ENCODE peak calls at places on chromosomes 3 and 15, in four cellular contexts. One of them, this sample, is unnamed.

GRCh38 chr3:6099458-6100137 is 761.3 kb upstream of the GRM7 start:
- DNase-seq in stomach: no peak
- DNase-seq in tibial artery: no peak
- DNase-seq in heart right ventricle: no peak
- DNase-seq in this sample: no peak

GRCh38 chr15:64067564-64068030 is 21.3 kb upstream of the DAPK2 start:
- DNase-seq in stomach: peak; percentile 72
- DNase-seq in tibial artery: peak; percentile 59
- DNase-seq in heart right ventricle: peak; percentile 19
- DNase-seq in this sample: peak; percentile 36

GRCh38 chr15:96495386-96495785 is 164.9 kb downstream of the NR2F2 start:
- DNase-seq in stomach: no peak
- DNase-seq in tibial artery: no peak
- DNase-seq in heart right ventricle: no peak
- DNase-seq in this sample: no peak

GRCh38 chr3:60246361-60246760 is 1004.9 kb downstream of the FHIT start:
- DNase-seq in stomach: no peak
- DNase-seq in tibial artery: no peak
- DNase-seq in heart right ventricle: no peak
- DNase-seq in this sample: no peak

GRCh38 chr3:15207836-15208504 is 1.9 kb downstream of the CAPN7 start:
- DNase-seq in stomach: no peak
- DNase-seq in tibial artery: no peak
- DNase-seq in heart right ventricle: no peak
- DNase-seq in this sample: no peak

GRCh38 chr15:97748576-97748975 is 211.9 kb upstream of the ARRDC4 start:
- DNase-seq in stomach: no peak
- DNase-seq in tibial artery: no peak
- DNase-seq in heart right ventricle: no peak
- DNase-seq in this sample: no peak

GRCh38 chr3:52436500-52437106 is 8.3 kb downstream of the SEMA3G start:
- DNase-seq in stomach: no peak
- DNase-seq in tibial artery: no peak
- DNase-seq in heart right ventricle: no peak
- DNase-seq in this sample: no peak

GRCh38 chr3:184688251-184688851 is 23.5 kb downstream of the MAGEF1 start:
- DNase-seq in stomach: no peak
- DNase-seq in tibial artery: no peak
- DNase-seq in heart right ventricle: no peak
- DNase-seq in this sample: peak; percentile 47

GRCh38 chr3:110521019-110521418 is 550.6 kb upstream of the NECTIN3 start:
- DNase-seq in stomach: no peak
- DNase-seq in tibial artery: no peak
- DNase-seq in heart right ventricle: no peak
- DNase-seq in this sample: peak; percentile 92

GRCh38 chr3:177062052-177062732 is 135.1 kb downstream of the TBL1XR1 start:
- DNase-seq in stomach: no peak
- DNase-seq in tibial artery: no peak
- DNase-seq in heart right ventricle: no peak
- DNase-seq in this sample: no peak
- H3K4me1 ChIP-seq in stomach: no peaks in the 10 kb centered on the region
- H3K4me1 ChIP-seq in tibial artery: peaks cover 36% of the 10 kb centered on the region
- H3K4me1 ChIP-seq in heart right ventricle: peaks cover 2% of the 10 kb centered on the region
- H3K4me1 ChIP-seq in this sample: no peaks in the 10 kb centered on the region

GRCh38 chr3:36193448-36193847 is 186.9 kb upstream of the STAC start:
- DNase-seq in stomach: no peak
- DNase-seq in tibial artery: no peak
- DNase-seq in heart right ventricle: no peak
- DNase-seq in this sample: peak; percentile 13
- H3K4me1 ChIP-seq in stomach: no peaks in the 10 kb centered on the region
- H3K4me1 ChIP-seq in tibial artery: no peaks in the 10 kb centered on the region
- H3K4me1 ChIP-seq in heart right ventricle: no peaks in the 10 kb centered on the region
- H3K4me1 ChIP-seq in this sample: no peaks in the 10 kb centered on the region

GRCh38 chr3:13145826-13146642 is 72.8 kb upstream of the IQSEC1 start:
- DNase-seq in stomach: no peak
- DNase-seq in tibial artery: peak; percentile 11
- DNase-seq in heart right ventricle: no peak
- DNase-seq in this sample: no peak

GRCh38 chr3:13145131-13145825 is 72.0 kb upstream of the IQSEC1 start:
- DNase-seq in stomach: no peak
- DNase-seq in tibial artery: peak; percentile 16
- DNase-seq in heart right ventricle: no peak
- DNase-seq in this sample: no peak

GRCh38 chr3:13143381-13144004 is 70.3 kb upstream of the IQSEC1 start:
- DNase-seq in stomach: no peak
- DNase-seq in tibial artery: peak; percentile 15
- DNase-seq in heart right ventricle: no peak
- DNase-seq in this sample: no peak

GRCh38 chr3:13142552-13143380 is 69.5 kb upstream of the IQSEC1 start:
- DNase-seq in stomach: no peak
- DNase-seq in tibial artery: peak; percentile 7
- DNase-seq in heart right ventricle: no peak
- DNase-seq in this sample: no peak

GRCh38 chr3:13144163-13145023 is 71.2 kb upstream of the IQSEC1 start:
- DNase-seq in stomach: no peak
- DNase-seq in tibial artery: peak; percentile 3
- DNase-seq in heart right ventricle: no peak
- DNase-seq in this sample: no peak
- H3K4me1 ChIP-seq in stomach: no peaks in the 10 kb centered on the region
- H3K4me1 ChIP-seq in tibial artery: no peaks in the 10 kb centered on the region
- H3K4me1 ChIP-seq in heart right ventricle: no peaks in the 10 kb centered on the region
- H3K4me1 ChIP-seq in this sample: no peaks in the 10 kb centered on the region

GRCh38 chr3:13005301-13005700 is 67.9 kb downstream of the IQSEC1 start:
- DNase-seq in stomach: no peak
- DNase-seq in tibial artery: no peak
- DNase-seq in heart right ventricle: no peak
- DNase-seq in this sample: no peak

GRCh38 chr3:13006216-13006990 is 66.8 kb downstream of the IQSEC1 start:
- DNase-seq in stomach: no peak
- DNase-seq in tibial artery: no peak
- DNase-seq in heart right ventricle: no peak
- DNase-seq in this sample: no peak

GRCh38 chr3:12999147-13000140 is 73.8 kb downstream of the IQSEC1 start:
- DNase-seq in stomach: peak; percentile 85
- DNase-seq in tibial artery: peak; percentile 92
- DNase-seq in heart right ventricle: peak; percentile 86
- DNase-seq in this sample: no peak

GRCh38 chr3:13004376-13004775 is 68.9 kb downstream of the IQSEC1 start:
- DNase-seq in stomach: no peak
- DNase-seq in tibial artery: no peak
- DNase-seq in heart right ventricle: no peak
- DNase-seq in this sample: no peak

DNA sequence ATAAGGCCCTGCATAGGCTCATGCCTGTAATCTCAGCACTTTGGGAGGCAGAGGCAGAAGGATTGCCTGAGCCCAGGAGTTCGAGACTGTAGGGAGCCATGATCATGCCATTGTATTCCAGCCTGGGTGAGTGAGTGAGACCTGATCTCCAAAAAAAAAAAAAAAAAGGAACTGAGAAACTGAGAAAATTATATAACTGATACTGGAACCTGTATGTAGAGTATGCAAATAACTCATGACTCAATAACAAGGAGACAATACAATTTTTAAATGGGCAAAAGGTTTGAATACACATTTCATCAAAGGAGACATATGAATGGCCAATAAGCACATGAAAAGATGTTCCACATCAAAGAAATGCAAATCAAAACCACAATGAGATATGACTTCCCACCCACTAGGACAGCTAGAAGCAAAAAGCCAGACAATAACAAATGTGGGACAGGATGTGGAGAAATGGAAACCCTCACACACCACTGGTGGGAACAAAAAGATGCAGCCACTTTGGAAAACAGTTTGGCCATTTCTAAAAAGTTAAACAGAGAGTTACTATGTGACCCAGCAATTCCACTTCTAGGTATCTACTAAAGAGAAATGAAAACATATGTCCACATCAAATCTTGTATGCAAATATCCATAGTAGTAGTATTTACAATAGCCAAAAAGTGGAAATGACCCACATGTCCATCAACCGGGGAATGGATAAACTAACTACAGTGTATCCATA is 70.7 kb downstream of the IQSEC1 start:
- DNase-seq in stomach: no peak
- DNase-seq in tibial artery: no peak
- DNase-seq in heart right ventricle: no peak
- DNase-seq in this sample: no peak
- H3K4me1 ChIP-seq in stomach: peaks cover 6% of the 10 kb centered on the region
- H3K4me1 ChIP-seq in tibial artery: peaks cover 9% of the 10 kb centered on the region
- H3K4me1 ChIP-seq in heart right ventricle: no peaks in the 10 kb centered on the region
- H3K4me1 ChIP-seq in this sample: no peaks in the 10 kb centered on the region

GRCh38 chr3:129318921-129319320 is 40.3 kb downstream of the HMCES start:
- DNase-seq in stomach: no peak
- DNase-seq in tibial artery: no peak
- DNase-seq in heart right ventricle: no peak
- DNase-seq in this sample: no peak

GRCh38 chr3:129320261-129320660 is 41.6 kb downstream of the HMCES start:
- DNase-seq in stomach: no peak
- DNase-seq in tibial artery: no peak
- DNase-seq in heart right ventricle: no peak
- DNase-seq in this sample: no peak

GRCh38 chr3:129321887-129322286 is 43.2 kb downstream of the HMCES start:
- DNase-seq in stomach: no peak
- DNase-seq in tibial artery: no peak
- DNase-seq in heart right ventricle: no peak
- DNase-seq in this sample: no peak

GRCh38 chr3:129323651-129324294 is 45.1 kb downstream of the HMCES start:
- DNase-seq in stomach: no peak
- DNase-seq in tibial artery: no peak
- DNase-seq in heart right ventricle: no peak
- DNase-seq in this sample: no peak

DNA sequence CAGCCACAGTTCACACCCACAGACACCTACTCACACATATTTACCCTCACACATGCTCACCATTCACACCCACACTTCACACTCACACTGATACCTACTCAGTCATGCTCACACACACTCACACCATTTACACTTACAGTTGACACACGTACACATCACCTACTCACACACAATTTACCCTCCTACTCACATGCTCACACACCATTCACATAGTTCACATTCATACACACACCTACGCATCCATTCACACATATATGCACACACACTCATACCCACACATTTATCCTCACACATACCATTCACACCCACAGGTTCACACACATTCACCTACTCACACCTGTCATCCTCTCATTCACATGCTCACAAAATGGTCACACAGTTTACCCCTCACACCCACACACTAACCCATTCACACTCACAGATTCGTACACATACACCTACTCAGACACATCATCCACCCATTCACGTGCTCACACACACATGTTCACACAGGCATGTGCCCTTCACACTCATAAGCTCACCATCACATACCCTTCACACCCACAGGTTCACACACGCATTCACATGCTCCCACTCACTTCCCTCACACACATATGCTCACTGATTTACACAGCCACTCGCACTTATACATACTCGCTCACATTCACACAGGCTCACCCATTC is 42.3 kb downstream of the HMCES start:
- DNase-seq in stomach: no peak
- DNase-seq in tibial artery: no peak
- DNase-seq in heart right ventricle: no peak
- DNase-seq in this sample: no peak
- H3K4me1 ChIP-seq in stomach: peaks cover 8% of the 10 kb centered on the region
- H3K4me1 ChIP-seq in tibial artery: peaks cover 11% of the 10 kb centered on the region
- H3K4me1 ChIP-seq in heart right ventricle: peaks cover 3% of the 10 kb centered on the region
- H3K4me1 ChIP-seq in this sample: no peaks in the 10 kb centered on the region

DNA sequence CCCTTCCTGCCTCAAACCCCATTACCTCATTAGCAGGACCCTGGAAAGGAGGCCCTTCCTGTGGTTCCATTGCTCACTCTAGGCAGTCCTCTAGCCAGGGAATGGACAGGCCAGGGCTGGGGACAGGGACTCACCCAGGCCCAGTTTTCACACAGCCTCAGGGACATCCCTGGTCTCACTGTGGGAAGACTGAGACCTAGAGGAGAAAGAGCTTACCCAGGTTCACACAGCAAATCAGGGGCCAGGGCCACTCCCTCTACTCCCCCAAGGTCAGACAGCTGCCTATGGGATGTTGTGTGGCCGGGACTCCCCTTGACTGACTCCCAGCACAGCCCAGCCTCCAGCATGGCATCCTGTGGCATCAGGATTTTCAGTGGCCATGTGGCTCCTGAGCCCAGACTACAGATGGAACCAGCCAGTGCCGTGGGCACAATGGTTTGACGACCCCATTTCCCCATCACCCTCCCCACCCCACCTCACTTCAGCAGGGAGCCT is 49.3 kb downstream of the ADAMTS7 start:
- DNase-seq in stomach: no peak
- DNase-seq in tibial artery: no peak
- DNase-seq in heart right ventricle: peak; percentile 14
- DNase-seq in this sample: no peak
- H3K4me1 ChIP-seq in stomach: peaks cover 5% of the 10 kb centered on the region
- H3K4me1 ChIP-seq in tibial artery: peaks cover 30% of the 10 kb centered on the region
- H3K4me1 ChIP-seq in heart right ventricle: peaks cover 24% of the 10 kb centered on the region
- H3K4me1 ChIP-seq in this sample: peaks cover 6% of the 10 kb centered on the region

DNA sequence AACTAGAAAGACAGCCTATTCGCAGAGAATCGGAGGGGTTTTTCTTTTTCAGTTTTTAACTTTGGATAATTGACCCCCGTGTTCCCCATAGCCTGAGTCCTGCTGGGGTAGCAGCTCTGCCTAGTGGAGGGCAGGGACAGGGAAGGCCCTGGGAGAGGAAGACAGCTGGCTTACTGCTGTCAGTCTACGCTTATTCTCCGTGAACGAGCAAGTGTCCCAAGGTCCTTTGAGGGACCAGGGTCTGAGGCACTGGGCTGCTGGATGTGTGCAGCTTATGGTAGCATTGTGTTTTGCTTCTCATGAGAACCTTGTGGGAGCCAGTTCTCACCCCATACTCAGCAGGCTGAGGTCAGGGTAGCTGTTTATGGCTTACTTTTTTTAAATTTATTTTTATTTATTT is 3.0 kb downstream of the LIMD1 start:
- DNase-seq in stomach: no peak
- DNase-seq in tibial artery: no peak
- DNase-seq in heart right ventricle: no peak
- DNase-seq in this sample: no peak
- H3K4me1 ChIP-seq in stomach: peaks cover 71% of the 10 kb centered on the region
- H3K4me1 ChIP-seq in tibial artery: peaks cover 88% of the 10 kb centered on the region
- H3K4me1 ChIP-seq in heart right ventricle: peaks cover 47% of the 10 kb centered on the region
- H3K4me1 ChIP-seq in this sample: peaks cover 6% of the 10 kb centered on the region

GRCh38 chr15:58458076-58458475 is 26.3 kb downstream of the LIPC start:
- DNase-seq in stomach: no peak
- DNase-seq in tibial artery: no peak
- DNase-seq in heart right ventricle: no peak
- DNase-seq in this sample: no peak

GRCh38 chr15:58452775-58453174 is 21.0 kb downstream of the LIPC start:
- DNase-seq in stomach: no peak
- DNase-seq in tibial artery: no peak
- DNase-seq in heart right ventricle: no peak
- DNase-seq in this sample: no peak

GRCh38 chr15:58454950-58455401 is 23.2 kb downstream of the LIPC start:
- DNase-seq in stomach: no peak
- DNase-seq in tibial artery: no peak
- DNase-seq in heart right ventricle: no peak
- DNase-seq in this sample: no peak

GRCh38 chr15:58457466-58457965 is 25.7 kb downstream of the LIPC start:
- DNase-seq in stomach: no peak
- DNase-seq in tibial artery: no peak
- DNase-seq in heart right ventricle: no peak
- DNase-seq in this sample: peak; percentile 61

GRCh38 chr15:58453931-58454793 is 22.4 kb downstream of the LIPC start:
- DNase-seq in stomach: no peak
- DNase-seq in tibial artery: no peak
- DNase-seq in heart right ventricle: no peak
- DNase-seq in this sample: no peak
- H3K4me1 ChIP-seq in stomach: peaks cover 5% of the 10 kb centered on the region
- H3K4me1 ChIP-seq in tibial artery: no peaks in the 10 kb centered on the region
- H3K4me1 ChIP-seq in heart right ventricle: peaks cover 15% of the 10 kb centered on the region
- H3K4me1 ChIP-seq in this sample: peaks cover 11% of the 10 kb centered on the region